ENCODE peak calls at places on chromosomes 2 and 18, in seven cellular contexts. C, W, A, L, U, I and J are unnamed samples.

GRCh38 chr2:209719034-209719433 is 52.6 kb upstream of the UNC80 start:
- DNase-seq in C (no peak), W (no peak), A (no peak), L (no peak), U (no peak), I (no peak), J (no peak)

GRCh38 chr2:160993543-160994090 is 166.6 kb upstream of the TANK start:
- DNase-seq in C (no peak), W (no peak), A (peak), L (peak), U (no peak), I (no peak), J (no peak)

GRCh38 chr2:66867038-66867380 is 432.1 kb downstream of the MEIS1 start:
- DNase-seq in C (no peak), W (no peak), A (no peak), L (no peak), U (no peak), I (no peak), J (no peak)

GRCh38 chr2:224820283-224820991 is 104.3 kb upstream of the CCDC195 start:
- DNase-seq in C (no peak), W (no peak), A (no peak), L (no peak), U (no peak), I (no peak), J (no peak)

GRCh38 chr2:108315408-108316193 is 26.9 kb downstream of the SULT1C2 start:
- DNase-seq in C (no peak), W (peak), A (peak), L (no peak), U (no peak), I (peak), J (no peak)

GRCh38 chr2:24969784-24970183 is 2.0 kb downstream of the DNAJC27 start:
- DNase-seq in C (no peak), W (no peak), A (no peak), L (no peak), U (no peak), I (no peak), J (no peak)

GRCh38 chr2:99141110-99142108 is at the start of gene C2orf15:
- DNase-seq in C (peak), W (peak), A (peak), L (peak), U (peak), I (peak), J (peak)

GRCh38 chr2:195352581-195352980 is 304.4 kb upstream of the SLC39A10 start:
- DNase-seq in C (no peak), W (peak), A (no peak), L (no peak), U (no peak), I (no peak), J (no peak)

GRCh38 chr2:128736689-128737545 is 418.2 kb upstream of the HS6ST1 start:
- DNase-seq in C (peak), W (peak), A (peak), L (peak), U (peak), I (no peak), J (peak)

GRCh38 chr2:86371482-86372002 is 34.1 kb upstream of the REEP1 start:
- DNase-seq in C (no peak), W (no peak), A (no peak), L (no peak), U (no peak), I (no peak), J (no peak)

GRCh38 chr2:224055101-224055500 is 16.0 kb upstream of the SERPINE2 start:
- DNase-seq in C (no peak), W (no peak), A (no peak), L (no peak), U (no peak), I (no peak), J (no peak)

GRCh38 chr2:239726631-239727181 is 298.4 kb downstream of the NDUFA10 start:
- DNase-seq in C (no peak), W (no peak), A (no peak), L (no peak), U (no peak), I (no peak), J (no peak)

GRCh38 chr18:50193796-50194622 is 938 bp downstream of the MYO5B start:
- DNase-seq in C (no peak), W (peak), A (no peak), L (no peak), U (no peak), I (no peak), J (no peak)

GRCh38 chr18:34592961-34593382 is 117.1 kb upstream of the DTNA start:
- DNase-seq in C (no peak), W (peak), A (peak), L (no peak), U (no peak), I (no peak), J (no peak)

GRCh38 chr2:11790228-11790627 is 43.8 kb downstream of the LPIN1 start:
- DNase-seq in C (no peak), W (no peak), A (no peak), L (no peak), U (no peak), I (no peak), J (no peak)

GRCh38 chr2:178280261-178280852 is 86.0 kb downstream of the OSBPL6 start:
- DNase-seq in C (peak), W (peak), A (peak), L (peak), U (no peak), I (no peak), J (no peak)

GRCh38 chr2:151999058-151999457 is 99.8 kb downstream of the CACNB4 start:
- DNase-seq in C (no peak), W (peak), A (peak), L (peak), U (no peak), I (no peak), J (peak)

GRCh38 chr2:67612576-67612981 is 215.4 kb downstream of the ETAA1 start:
- DNase-seq in C (no peak), W (no peak), A (peak), L (no peak), U (no peak), I (peak), J (peak)

GRCh38 chr18:32624182-32624723 is 148.6 kb downstream of the KLHL14 start:
- DNase-seq in C (no peak), W (no peak), A (no peak), L (no peak), U (no peak), I (no peak), J (no peak)

GRCh38 chr2:216865658-216866057 is 5.8 kb upstream of the TNP1 start:
- DNase-seq in C (no peak), W (no peak), A (no peak), L (no peak), U (no peak), I (no peak), J (no peak)

GRCh38 chr2:218896501-218897393 is 16.1 kb downstream of the WNT10A start:
- DNase-seq in C (peak), W (peak), A (no peak), L (peak), U (peak), I (peak), J (peak)

GRCh38 chr2:185012643-185013042 is 414.3 kb downstream of the ZNF804A start:
- DNase-seq in C (no peak), W (peak), A (no peak), L (no peak), U (no peak), I (no peak), J (no peak)

GRCh38 chr2:180890781-180891180 is 89.6 kb upstream of the UBE2E3 start:
- DNase-seq in C (no peak), W (no peak), A (no peak), L (no peak), U (no peak), I (no peak), J (no peak)

GRCh38 chr18:55088000-55088401 is 128.7 kb upstream of the CCDC68 start:
- DNase-seq in C (no peak), W (no peak), A (no peak), L (no peak), U (no peak), I (no peak), J (no peak)

GRCh38 chr2:133411857-133412256 is 156.4 kb downstream of the NCKAP5 start:
- DNase-seq in C (no peak), W (peak), A (no peak), L (no peak), U (no peak), I (no peak), J (no peak)

GRCh38 chr18:32300914-32301313 is 111.1 kb downstream of the MEP1B start:
- DNase-seq in C (no peak), W (no peak), A (no peak), L (no peak), U (no peak), I (no peak), J (no peak)

GRCh38 chr18:12233378-12233777 is 20.8 kb upstream of the CIDEA start:
- DNase-seq in C (no peak), W (no peak), A (no peak), L (no peak), U (no peak), I (no peak), J (no peak)

GRCh38 chr2:54984476-54984875 is 65.8 kb downstream of the RTN4 start:
- DNase-seq in C (no peak), W (no peak), A (no peak), L (no peak), U (no peak), I (no peak), J (no peak)

GRCh38 chr2:226652388-226652787 is 147.2 kb downstream of the IRS1 start:
- DNase-seq in C (no peak), W (no peak), A (no peak), L (no peak), U (no peak), I (no peak), J (no peak)

GRCh38 chr2:147051248-147051647 is 793.6 kb upstream of the ACVR2A start:
- DNase-seq in C (no peak), W (no peak), A (no peak), L (no peak), U (no peak), I (no peak), J (no peak)

GRCh38 chr2:120367649-120368048 is 21.7 kb downstream of the INHBB start:
- DNase-seq in C (no peak), W (no peak), A (no peak), L (no peak), U (no peak), I (no peak), J (no peak)

GRCh38 chr2:12127639-12128038 is 381.2 kb downstream of the LPIN1 start:
- DNase-seq in C (no peak), W (no peak), A (no peak), L (no peak), U (no peak), I (no peak), J (no peak)

GRCh38 chr2:236956641-236957040 is 129.0 kb upstream of the COPS8 start:
- DNase-seq in C (no peak), W (no peak), A (no peak), L (no peak), U (no peak), I (no peak), J (no peak)

GRCh38 chr18:8976606-8977005 is 125.9 kb upstream of the NDUFV2 start:
- DNase-seq in C (no peak), W (no peak), A (no peak), L (no peak), U (no peak), I (no peak), J (no peak)

GRCh38 chr2:215531284-215531683 is 95.4 kb upstream of the FN1 start:
- DNase-seq in C (no peak), W (no peak), A (no peak), L (no peak), U (no peak), I (no peak), J (no peak)

GRCh38 chr2:232929303-232930123 is 59.4 kb downstream of the SNORC start:
- DNase-seq in C (no peak), W (no peak), A (no peak), L (no peak), U (no peak), I (no peak), J (no peak)

GRCh38 chr18:58345064-58345463 is 283.8 kb downstream of the ALPK2 start:
- DNase-seq in C (no peak), W (peak), A (peak), L (peak), U (no peak), I (no peak), J (no peak)